ENCODE peak calls at places on chromosome 18, in four cellular contexts. One of them, this sample, is unnamed. For H3K36me3, the result is how much of the 10 kb centered on the place peaks cover.

GRCh38 chr18:5669585-5669984 is 125.8 kb upstream of the EPB41L3 start:
- DNase-seq in cardiac muscle cell: no peak
- DNase-seq in endothelial cell of umbilical vein: no peak
- DNase-seq in bronchial epithelial cell: no peak
- DNase-seq in this sample: no peak

GRCh38 chr18:10973579-10974260 is 175.6 kb downstream of the PIEZO2 start:
- DNase-seq in cardiac muscle cell: peak
- DNase-seq in endothelial cell of umbilical vein: peak
- DNase-seq in bronchial epithelial cell: peak
- DNase-seq in this sample: no peak

GRCh38 chr18:12442946-12443345 is 35.2 kb downstream of the PRELID3A start:
- DNase-seq in cardiac muscle cell: peak
- DNase-seq in endothelial cell of umbilical vein: peak
- DNase-seq in bronchial epithelial cell: peak
- DNase-seq in this sample: no peak

GRCh38 chr18:48962857-48963554 is 12.2 kb upstream of the SMAD7 start:
- DNase-seq in cardiac muscle cell: no peak
- DNase-seq in endothelial cell of umbilical vein: no peak
- DNase-seq in bronchial epithelial cell: no peak
- DNase-seq in this sample: no peak

GRCh38 chr18:79947054-79947755 is 4.2 kb downstream of the SLC66A2 start:
- DNase-seq in cardiac muscle cell: no peak
- DNase-seq in endothelial cell of umbilical vein: no peak
- DNase-seq in bronchial epithelial cell: peak
- DNase-seq in this sample: no peak

GRCh38 chr18:32086866-32087265 is 4.8 kb upstream of the RNF138 start:
- DNase-seq in cardiac muscle cell: peak
- DNase-seq in endothelial cell of umbilical vein: no peak
- DNase-seq in bronchial epithelial cell: peak
- DNase-seq in this sample: no peak

GRCh38 chr18:21134895-21135294 is 23.3 kb upstream of the ROCK1 start:
- DNase-seq in cardiac muscle cell: peak
- DNase-seq in endothelial cell of umbilical vein: peak
- DNase-seq in bronchial epithelial cell: peak
- DNase-seq in this sample: peak

GRCh38 chr18:48338915-48339314 is 70.3 kb downstream of the ZBTB7C start:
- DNase-seq in cardiac muscle cell: no peak
- DNase-seq in endothelial cell of umbilical vein: no peak
- DNase-seq in bronchial epithelial cell: no peak
- DNase-seq in this sample: no peak

GRCh38 chr18:56748698-56749268 is 97.6 kb downstream of the WDR7 start:
- DNase-seq in cardiac muscle cell: peak
- DNase-seq in endothelial cell of umbilical vein: peak
- DNase-seq in bronchial epithelial cell: peak
- DNase-seq in this sample: no peak

GRCh38 chr18:3794537-3795348 is 344.8 kb downstream of the TGIF1 start:
- DNase-seq in cardiac muscle cell: peak
- DNase-seq in endothelial cell of umbilical vein: peak
- DNase-seq in bronchial epithelial cell: peak
- DNase-seq in this sample: no peak

GRCh38 chr18:47873625-47874024 is 56.8 kb downstream of the SMAD2 start:
- DNase-seq in cardiac muscle cell: no peak
- DNase-seq in endothelial cell of umbilical vein: no peak
- DNase-seq in bronchial epithelial cell: no peak
- DNase-seq in this sample: no peak

GRCh38 chr18:76493213-76494107 is 1.6 kb downstream of the ZNF516 start:
- DNase-seq in cardiac muscle cell: peak
- DNase-seq in endothelial cell of umbilical vein: peak
- DNase-seq in bronchial epithelial cell: peak
- DNase-seq in this sample: no peak

GRCh38 chr18:42508683-42509347 is 553.8 kb downstream of the PIK3C3 start:
- DNase-seq in cardiac muscle cell: no peak
- DNase-seq in endothelial cell of umbilical vein: no peak
- DNase-seq in bronchial epithelial cell: no peak
- DNase-seq in this sample: no peak

GRCh38 chr18:8623549-8624106 is 14.4 kb downstream of the RAB12 start:
- DNase-seq in cardiac muscle cell: no peak
- DNase-seq in endothelial cell of umbilical vein: no peak
- DNase-seq in bronchial epithelial cell: no peak
- DNase-seq in this sample: no peak

GRCh38 chr18:48862116-48862515 is 88.6 kb downstream of the SMAD7 start:
- DNase-seq in cardiac muscle cell: no peak
- DNase-seq in endothelial cell of umbilical vein: no peak
- DNase-seq in bronchial epithelial cell: no peak
- DNase-seq in this sample: no peak

GRCh38 chr18:32669549-32670165 is 103.2 kb downstream of the KLHL14 start:
- DNase-seq in cardiac muscle cell: no peak
- DNase-seq in endothelial cell of umbilical vein: no peak
- DNase-seq in bronchial epithelial cell: no peak
- DNase-seq in this sample: no peak

GRCh38 chr18:49819768-49820662 is 6.7 kb upstream of the ACAA2 start:
- DNase-seq in cardiac muscle cell: peak
- DNase-seq in endothelial cell of umbilical vein: no peak
- DNase-seq in bronchial epithelial cell: no peak
- DNase-seq in this sample: peak

GRCh38 chr18:24126155-24126947 is 12.5 kb upstream of the CABYR start:
- DNase-seq in cardiac muscle cell: peak
- DNase-seq in endothelial cell of umbilical vein: no peak
- DNase-seq in bronchial epithelial cell: no peak
- DNase-seq in this sample: no peak

GRCh38 chr18:61893304-61893970 is 630 bp upstream of the RNF152 start:
- DNase-seq in cardiac muscle cell: peak
- DNase-seq in endothelial cell of umbilical vein: peak
- DNase-seq in bronchial epithelial cell: no peak
- DNase-seq in this sample: peak

GRCh38 chr18:72407048-72407447 is 137.1 kb downstream of the CBLN2 start:
- DNase-seq in cardiac muscle cell: no peak
- DNase-seq in endothelial cell of umbilical vein: no peak
- DNase-seq in bronchial epithelial cell: no peak
- DNase-seq in this sample: no peak

DNA sequence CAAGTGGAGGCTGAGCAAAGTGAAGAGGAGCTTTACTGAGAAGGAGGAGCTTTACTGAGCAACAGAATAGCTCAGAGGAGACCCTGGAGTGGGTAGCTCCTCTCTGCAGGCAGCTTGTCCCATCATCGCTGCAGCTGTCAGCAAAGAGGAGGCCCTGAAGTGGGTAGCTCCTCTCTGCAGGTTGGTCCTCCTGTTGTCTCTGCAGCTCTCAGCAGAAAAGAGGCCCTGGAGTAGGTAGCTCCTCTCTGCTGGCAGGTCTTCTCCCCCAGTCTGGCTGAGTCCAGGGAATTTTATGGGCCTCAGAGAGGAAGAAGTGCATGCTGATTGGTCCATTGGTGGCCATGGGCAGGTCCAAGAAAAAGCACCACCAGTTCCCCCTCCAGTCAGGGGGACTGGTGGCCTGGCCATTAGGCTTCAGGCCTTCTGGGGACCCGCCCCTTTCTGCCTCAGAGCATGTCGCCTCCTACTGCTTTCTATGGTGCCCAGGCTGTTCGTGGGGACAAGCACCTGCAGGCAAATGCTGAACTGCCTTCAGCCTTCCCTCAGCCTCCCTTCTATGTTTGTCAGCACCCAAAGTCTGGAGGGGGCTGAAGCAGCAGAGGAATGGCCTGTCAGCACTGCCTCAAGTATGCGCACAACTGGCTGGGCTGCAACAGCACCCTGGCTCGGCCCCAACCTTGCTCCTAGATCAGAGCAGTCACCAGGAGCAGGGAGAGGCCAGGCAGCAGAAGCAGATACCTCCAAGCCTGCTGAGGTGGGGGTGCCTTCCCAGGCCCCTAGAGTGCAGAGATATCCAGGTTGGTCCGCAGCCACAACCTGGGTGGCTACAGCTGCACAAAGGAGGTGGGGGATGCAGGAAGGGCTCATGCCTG is 5.9 kb downstream of the ZSCAN30 start:
- DNase-seq in cardiac muscle cell: no peak
- DNase-seq in endothelial cell of umbilical vein: no peak
- DNase-seq in bronchial epithelial cell: no peak
- DNase-seq in this sample: no peak
- H3K36me3 ChIP-seq in cardiac muscle cell: under half
- H3K36me3 ChIP-seq in endothelial cell of umbilical vein: under half
- H3K36me3 ChIP-seq in bronchial epithelial cell: under half
- H3K36me3 ChIP-seq in this sample: under half

GRCh38 chr18:37394610-37394965 is 171.0 kb downstream of the CELF4 start:
- DNase-seq in cardiac muscle cell: no peak
- DNase-seq in endothelial cell of umbilical vein: no peak
- DNase-seq in bronchial epithelial cell: no peak
- DNase-seq in this sample: no peak
- H3K4me3 ChIP-seq in cardiac muscle cell: no peak
- H3K4me3 ChIP-seq in endothelial cell of umbilical vein: no peak
- H3K4me3 ChIP-seq in bronchial epithelial cell: no peak
- H3K4me3 ChIP-seq in this sample: no peak

GRCh38 chr18:70024829-70025228 is 77.2 kb upstream of the CD226 start:
- DNase-seq in cardiac muscle cell: no peak
- DNase-seq in endothelial cell of umbilical vein: no peak
- DNase-seq in bronchial epithelial cell: no peak
- DNase-seq in this sample: no peak

GRCh38 chr18:70028084-70028483 is 80.4 kb upstream of the CD226 start:
- DNase-seq in cardiac muscle cell: no peak
- DNase-seq in endothelial cell of umbilical vein: no peak
- DNase-seq in bronchial epithelial cell: no peak
- DNase-seq in this sample: no peak

GRCh38 chr18:70022636-70023035 is 75.0 kb upstream of the CD226 start:
- DNase-seq in cardiac muscle cell: no peak
- DNase-seq in endothelial cell of umbilical vein: no peak
- DNase-seq in bronchial epithelial cell: no peak
- DNase-seq in this sample: no peak

GRCh38 chr18:70024088-70024487 is 76.4 kb upstream of the CD226 start:
- DNase-seq in cardiac muscle cell: no peak
- DNase-seq in endothelial cell of umbilical vein: no peak
- DNase-seq in bronchial epithelial cell: no peak
- DNase-seq in this sample: no peak

GRCh38 chr18:70025580-70025979 is 77.9 kb upstream of the CD226 start:
- DNase-seq in cardiac muscle cell: no peak
- DNase-seq in endothelial cell of umbilical vein: peak
- DNase-seq in bronchial epithelial cell: no peak
- DNase-seq in this sample: no peak
- H3K36me3 ChIP-seq in cardiac muscle cell: under half
- H3K36me3 ChIP-seq in endothelial cell of umbilical vein: under half
- H3K36me3 ChIP-seq in bronchial epithelial cell: under half
- H3K36me3 ChIP-seq in this sample: under half

DNA sequence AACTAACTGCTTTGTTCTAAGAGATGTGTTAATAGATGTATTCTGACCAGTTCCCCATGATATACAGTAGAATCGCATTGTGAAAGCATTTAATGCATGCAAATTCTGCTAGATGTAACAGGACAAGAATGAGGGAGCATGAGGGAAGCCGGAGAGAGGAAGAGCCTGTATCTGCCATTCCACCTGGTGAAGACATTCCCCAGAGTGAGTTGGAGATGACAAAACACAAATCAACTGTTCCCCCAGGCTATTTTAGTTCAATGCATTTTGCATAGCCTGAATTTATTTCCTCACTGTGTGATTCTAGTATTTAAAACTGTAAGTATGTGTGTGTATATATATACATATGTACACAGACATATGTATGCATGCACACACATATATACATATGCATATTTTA is 54.7 kb downstream of the CCDC68 start:
- DNase-seq in cardiac muscle cell: no peak
- DNase-seq in endothelial cell of umbilical vein: no peak
- DNase-seq in bronchial epithelial cell: peak
- DNase-seq in this sample: no peak
- H3K4me3 ChIP-seq in cardiac muscle cell: no peak
- H3K4me3 ChIP-seq in endothelial cell of umbilical vein: no peak
- H3K4me3 ChIP-seq in bronchial epithelial cell: no peak
- H3K4me3 ChIP-seq in this sample: no peak

GRCh38 chr18:2723207-2723606 is 67.7 kb downstream of the SMCHD1 start:
- DNase-seq in cardiac muscle cell: no peak
- DNase-seq in endothelial cell of umbilical vein: no peak
- DNase-seq in bronchial epithelial cell: no peak
- DNase-seq in this sample: no peak
- H3K36me3 ChIP-seq in cardiac muscle cell: under half
- H3K36me3 ChIP-seq in endothelial cell of umbilical vein: under half
- H3K36me3 ChIP-seq in bronchial epithelial cell: under half
- H3K36me3 ChIP-seq in this sample: half or more

GRCh38 chr18:74407888-74408287 is 49.2 kb downstream of the DIPK1C start:
- DNase-seq in cardiac muscle cell: no peak
- DNase-seq in endothelial cell of umbilical vein: no peak
- DNase-seq in bronchial epithelial cell: no peak
- DNase-seq in this sample: no peak
- H3K4me3 ChIP-seq in cardiac muscle cell: no peak
- H3K4me3 ChIP-seq in endothelial cell of umbilical vein: no peak
- H3K4me3 ChIP-seq in bronchial epithelial cell: no peak
- H3K4me3 ChIP-seq in this sample: no peak

GRCh38 chr18:36141576-36141975 is 11.9 kb downstream of the ELP2 start:
- DNase-seq in cardiac muscle cell: no peak
- DNase-seq in endothelial cell of umbilical vein: no peak
- DNase-seq in bronchial epithelial cell: no peak
- DNase-seq in this sample: no peak
- H3K36me3 ChIP-seq in cardiac muscle cell: half or more
- H3K36me3 ChIP-seq in endothelial cell of umbilical vein: under half
- H3K36me3 ChIP-seq in bronchial epithelial cell: under half
- H3K36me3 ChIP-seq in this sample: half or more

GRCh38 chr18:713135-713490 is 683 bp upstream of the ENOSF1 start:
- DNase-seq in cardiac muscle cell: no peak
- DNase-seq in endothelial cell of umbilical vein: no peak
- DNase-seq in bronchial epithelial cell: no peak
- DNase-seq in this sample: no peak
- H3K4me3 ChIP-seq in cardiac muscle cell: no peak
- H3K4me3 ChIP-seq in endothelial cell of umbilical vein: no peak
- H3K4me3 ChIP-seq in bronchial epithelial cell: peak
- H3K4me3 ChIP-seq in this sample: peak